ENCODE peak calls at places on chromosomes 1 and 21, in four cellular contexts. V is heart left ventricle, Q is K562, C is upper lobe of right lung. W is an unnamed sample. For H3K9me3 and H3K36me3, the result is how much of the 10 kb centered on the place peaks cover.

GRCh38 chr1:203327684-203328457 is 22.6 kb downstream of the BTG2 start:
- DNase-seq in C (no peak), Q (peak), V (no peak), W (peak)

GRCh38 chr21:15309721-15310120 is 244.9 kb upstream of the NRIP1 start:
- DNase-seq in C (no peak), V (peak), Q (no peak), W (no peak)

GRCh38 chr1:33633019-33633801 is 160.8 kb downstream of the ZSCAN20 start:
- DNase-seq in V (peak), C (peak), Q (peak), W (peak)

GRCh38 chr1:35220976-35221375 is 28.0 kb upstream of the SFPQ start:
- DNase-seq in V (no peak), C (no peak), Q (peak), W (peak)

GRCh38 chr1:71796044-71796443 is 486.3 kb downstream of the NEGR1 start:
- DNase-seq in V (no peak), Q (no peak), C (no peak), W (no peak)

GRCh38 chr1:74570797-74571492 is 58.5 kb upstream of the LRRC53 start:
- DNase-seq in V (no peak), C (no peak), Q (no peak), W (no peak)

GRCh38 chr1:78225153-78225552 is 179.4 kb downstream of the GIPC2 start:
- DNase-seq in V (no peak), C (no peak), Q (no peak), W (no peak)

GRCh38 chr21:39601194-39601940 is 11.4 kb upstream of the B3GALT5 start:
- DNase-seq in V (no peak), C (no peak), Q (no peak), W (no peak)

GRCh38 chr1:57017201-57017600 is 51.4 kb upstream of the C8B start:
- DNase-seq in Q (no peak), V (no peak), C (no peak), W (no peak)

GRCh38 chr1:27071049-27071416 is 58.4 kb upstream of the TENT5B start:
- DNase-seq in V (peak), Q (peak), C (no peak), W (no peak)

GRCh38 chr1:6358757-6359567 is 34.6 kb downstream of the ACOT7 start:
- DNase-seq in Q (no peak), V (no peak), C (no peak), W (peak)

GRCh38 chr21:33964706-33965325 is 49.2 kb upstream of the ATP5PO start:
- DNase-seq in C (no peak), Q (no peak), V (no peak), W (no peak)

GRCh38 chr1:102045752-102046151 is 49.0 kb upstream of the OLFM3 start:
- DNase-seq in C (no peak), Q (no peak), V (no peak), W (no peak)

GRCh38 chr1:64469977-64470669 is at the start of gene CACHD1:
- DNase-seq in Q (no peak), C (peak), V (peak), W (no peak)

GRCh38 chr1:152107984-152108898 is 7.0 kb downstream of the TCHH start:
- DNase-seq in V (peak), Q (no peak), C (peak), W (no peak)

GRCh38 chr1:243587823-243588560 is 262.1 kb downstream of the AKT3 start:
- DNase-seq in V (no peak), Q (no peak), C (no peak), W (no peak)

GRCh38 chr1:243582321-243582720 is 267.7 kb downstream of the AKT3 start:
- DNase-seq in Q (no peak), V (no peak), C (no peak), W (no peak)

GRCh38 chr1:243585982-243586381 is 264.1 kb downstream of the AKT3 start:
- DNase-seq in C (no peak), V (no peak), Q (no peak), W (no peak)

GRCh38 chr1:243587285-243587684 is 262.8 kb downstream of the AKT3 start:
- DNase-seq in Q (no peak), C (no peak), V (no peak), W (no peak)
- H3K9me3 ChIP-seq in Q (under half), C (under half), V (under half), W (under half)

GRCh38 chr1:180040034-180040433 is 85.4 kb downstream of the CEP350 start:
- DNase-seq in C (no peak), Q (no peak), V (no peak), W (no peak)
- H3K36me3 ChIP-seq in C (half or more), Q (half or more), V (half or more), W (half or more)

DNA sequence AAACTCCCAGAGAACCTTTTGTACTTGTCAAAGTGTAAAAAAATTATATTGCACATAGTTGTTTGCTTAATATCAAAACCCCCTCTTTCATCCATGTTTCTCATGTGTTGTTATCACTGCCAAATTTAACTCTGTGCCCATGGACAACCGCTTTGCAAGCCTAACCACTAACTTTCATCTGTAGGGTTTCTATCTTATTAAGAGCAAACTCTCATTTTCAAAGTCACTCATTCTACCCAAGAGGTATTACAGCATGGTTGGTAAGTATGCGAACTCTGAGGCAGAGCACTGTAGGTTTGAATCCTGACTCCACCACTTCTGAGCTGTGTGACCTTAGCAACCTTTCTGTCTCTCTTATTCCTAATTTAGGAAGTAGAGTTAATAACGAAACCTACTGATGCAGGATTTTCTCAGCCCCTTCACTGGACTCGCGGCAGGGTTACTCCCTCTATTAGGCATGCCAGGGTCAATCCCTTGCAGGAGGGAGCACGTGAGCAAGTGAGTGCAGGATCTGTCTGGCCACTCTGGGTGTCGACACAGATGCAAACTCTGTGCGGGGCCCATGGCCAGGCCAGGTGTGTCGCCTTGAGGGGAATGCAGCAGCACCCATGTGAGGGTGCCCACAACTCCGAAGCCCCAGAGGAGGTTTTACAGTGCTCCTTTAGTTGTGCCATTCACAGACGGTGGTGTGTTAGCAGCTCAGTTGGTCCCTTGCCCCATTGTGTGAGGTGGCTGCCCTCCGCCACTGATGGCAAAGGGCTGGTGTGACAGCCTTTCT is 361.5 kb upstream of the ADGRL2 start:
- DNase-seq in V (no peak), C (no peak), Q (no peak), W (no peak)
- TF ChIP-seq CTCF in V (no peak), C (no peak), Q (no peak), W (no peak)

DNA sequence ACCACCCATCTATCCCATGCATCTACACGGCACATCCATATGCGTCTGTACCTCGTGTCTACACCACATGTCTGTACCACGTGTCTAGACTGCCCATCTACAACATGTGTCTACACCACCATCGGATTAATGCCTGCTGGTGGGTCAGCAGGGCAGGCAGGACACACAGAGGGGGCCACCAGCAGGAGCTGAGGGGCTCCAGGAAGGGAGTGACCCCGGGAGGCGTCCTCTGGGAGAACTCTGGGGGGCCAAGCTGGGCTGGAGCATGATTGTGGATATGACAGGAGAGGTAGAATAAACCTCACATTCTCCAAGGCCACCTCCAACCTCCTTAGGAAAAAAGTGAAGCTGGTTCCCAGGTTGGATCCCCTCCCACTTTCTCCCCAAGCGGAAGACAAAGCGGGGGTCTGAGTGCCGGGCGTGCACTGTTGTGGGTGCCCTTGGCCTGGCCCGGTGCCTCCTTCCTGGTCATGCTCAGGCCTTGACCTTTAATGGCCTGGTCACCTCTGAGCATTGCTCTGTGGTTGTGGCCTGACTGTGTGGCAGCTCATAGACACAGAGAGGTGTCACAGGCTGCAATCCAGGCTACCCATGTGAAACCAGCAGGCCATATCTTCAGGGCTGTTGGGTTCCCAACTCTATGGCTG is 881 bp upstream of the ACTRT2 start:
- DNase-seq in C (peak), Q (no peak), V (no peak), W (no peak)
- H3K9me3 ChIP-seq in C (under half), Q (under half), V (under half), W (under half)

GRCh38 chr1:29977550-29977949 is 741.2 kb downstream of the PTPRU start:
- DNase-seq in V (no peak), Q (no peak), C (no peak), W (no peak)

GRCh38 chr1:29972664-29973063 is 736.3 kb downstream of the PTPRU start:
- DNase-seq in V (no peak), Q (no peak), C (no peak), W (no peak)

GRCh38 chr1:29974345-29974744 is 738.0 kb downstream of the PTPRU start:
- DNase-seq in C (no peak), Q (no peak), V (no peak), W (no peak)

GRCh38 chr1:29973406-29973805 is 737.1 kb downstream of the PTPRU start:
- DNase-seq in C (no peak), Q (no peak), V (no peak), W (no peak)

DNA sequence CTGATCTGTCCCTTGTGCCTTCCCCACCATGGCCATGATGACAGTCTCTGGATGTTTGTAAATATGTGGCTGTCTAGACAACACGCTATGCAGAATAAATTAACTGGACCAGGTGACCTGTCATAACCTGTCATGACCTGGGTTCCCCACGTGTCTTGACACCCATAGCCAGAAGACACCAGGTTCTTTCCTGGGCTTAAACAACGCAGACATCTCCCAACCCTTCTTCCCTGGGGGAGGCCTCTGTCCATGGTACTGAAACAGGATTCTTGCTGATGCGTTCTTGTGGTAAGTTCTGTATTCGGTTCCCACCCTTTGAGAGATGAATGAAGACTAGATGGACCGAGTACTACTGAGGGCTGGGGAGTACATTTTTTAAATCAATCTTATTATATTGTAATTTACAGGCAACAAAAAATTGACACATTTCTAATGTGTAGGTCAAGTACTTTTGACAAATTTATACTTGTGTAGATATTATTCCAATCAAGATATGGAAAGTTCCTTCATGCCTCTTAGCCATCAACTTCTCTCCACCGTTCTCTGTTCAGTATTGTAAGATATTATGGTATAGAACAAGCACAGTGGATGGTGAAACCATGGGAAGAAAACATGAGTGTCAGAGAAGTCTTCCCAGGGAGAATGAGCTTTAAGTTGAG is 738.8 kb downstream of the PTPRU start:
- DNase-seq in V (no peak), Q (peak), C (no peak), W (peak)
- H3K36me3 ChIP-seq in V (under half), Q (under half), C (under half), W (under half)

DNA sequence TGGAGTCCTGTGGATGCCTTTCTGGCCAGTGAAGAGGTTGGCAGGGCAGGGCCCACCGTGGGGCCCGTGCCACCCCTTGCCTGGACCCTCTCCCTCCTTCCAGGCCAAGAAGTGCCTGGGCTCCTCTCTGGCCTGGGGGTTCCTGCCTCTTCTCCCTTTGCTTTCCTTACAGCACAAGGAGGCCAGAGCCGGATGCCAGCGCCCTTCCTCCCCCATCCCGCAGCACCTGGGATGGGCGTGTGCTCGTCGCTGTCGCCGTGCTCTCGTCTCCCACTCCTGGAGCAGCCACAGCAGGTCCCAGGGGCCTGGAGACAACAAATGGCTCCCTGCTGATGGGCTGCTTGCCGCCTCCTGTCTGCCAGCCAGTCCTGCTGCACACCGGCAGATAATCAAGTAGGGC is 50.7 kb upstream of the POU3F1 start:
- DNase-seq in Q (no peak), V (no peak), C (no peak), W (no peak)
- TF ChIP-seq CTCF in Q (no peak), V (no peak), C (no peak), W (no peak)

GRCh38 chr1:4510276-4510691 is 144.1 kb upstream of the AJAP1 start:
- DNase-seq in V (no peak), C (no peak), Q (no peak), W (no peak)

GRCh38 chr1:4511374-4511773 is 143.0 kb upstream of the AJAP1 start:
- DNase-seq in Q (no peak), V (no peak), C (no peak), W (no peak)

GRCh38 chr1:4509206-4509605 is 145.2 kb upstream of the AJAP1 start:
- DNase-seq in Q (no peak), C (no peak), V (no peak), W (no peak)

DNA sequence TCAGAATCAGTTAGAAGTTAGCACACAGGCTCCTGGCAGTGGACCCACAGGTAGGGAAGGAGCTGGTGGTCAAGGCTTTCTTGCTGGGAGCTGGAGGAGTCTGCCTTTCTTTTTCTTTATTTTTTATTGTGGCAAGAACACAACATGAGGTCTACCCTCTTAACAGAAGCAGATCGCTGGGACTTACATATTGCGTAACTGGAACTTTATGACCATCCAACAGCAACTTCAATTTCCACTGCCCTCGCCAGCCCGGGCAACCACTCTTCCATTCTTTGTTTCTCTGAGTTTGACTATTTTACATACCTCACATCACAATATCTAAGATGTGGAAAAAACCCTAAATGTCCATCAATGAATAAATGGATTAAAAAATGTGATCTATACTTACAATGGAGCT is 147.8 kb upstream of the AJAP1 start:
- DNase-seq in C (peak), V (no peak), Q (no peak), W (no peak)
- H3K9me3 ChIP-seq in C (under half), V (under half), Q (under half), W (under half)